ENCODE peak calls at places on chromosomes 13 and 19, in ten cellular contexts. T is RPMI7951, N is GM03348, F is astrocyte, Y is psoas muscle, C is substantia nigra, Z is GM10248, S is mammary epithelial cell, D is T-cell, B is breast epithelium. A is an unnamed sample.

GRCh38 chr19:51271015-51271600 is 20.2 kb downstream of the SIGLECL1 start:
- DNase-seq in Y (no peak), T (peak), N (no peak), D (no peak), Z (no peak), C (no peak), S (no peak), B (no peak), F (no peak), A (no peak)

GRCh38 chr19:30340724-30341595 is 31.2 kb upstream of the ZNF536 start:
- DNase-seq in D (no peak), C (no peak), S (no peak), T (no peak), F (no peak), Y (no peak), N (peak), Z (no peak), B (no peak), A (no peak)

GRCh38 chr13:90008707-90009149 is 1338.8 kb upstream of the MIR17HG start:
- DNase-seq in S (no peak), Z (no peak), Y (no peak), D (no peak), N (no peak), C (no peak), F (no peak), T (no peak), B (no peak), A (no peak)

GRCh38 chr13:99959538-99960230 is 11.9 kb downstream of the ZIC5 start:
- DNase-seq in T (no peak), N (no peak), Y (no peak), D (no peak), F (no peak), C (no peak), S (peak), B (no peak), Z (no peak), A (no peak)

GRCh38 chr13:24265453-24265852 is 43.9 kb upstream of the C1QTNF9 start:
- DNase-seq in C (no peak), S (no peak), T (no peak), D (no peak), Y (no peak), B (no peak), N (no peak), F (no peak), Z (no peak), A (no peak)

GRCh38 chr19:52662631-52663030 is 24.5 kb upstream of the ZNF83 start:
- DNase-seq in Y (no peak), D (no peak), B (no peak), F (peak), S (peak), N (no peak), T (no peak), Z (no peak), C (no peak), A (peak)

GRCh38 chr19:18762125-18763023 is 28.7 kb downstream of the COMP start:
- DNase-seq in T (peak), F (peak), C (no peak), B (peak), N (no peak), Y (peak), D (no peak), Z (no peak), S (peak), A (peak)

GRCh38 chr13:110706570-110707378 is 858 bp upstream of the CARS2 start:
- DNase-seq in S (no peak), B (no peak), T (no peak), Z (no peak), D (no peak), Y (no peak), N (no peak), F (no peak), C (no peak), A (no peak)

GRCh38 chr19:32671883-32672282 is 3.1 kb downstream of the ANKRD27 start:
- DNase-seq in S (no peak), B (no peak), T (no peak), Y (peak), N (no peak), D (no peak), Z (no peak), F (peak), C (no peak), A (no peak)

A was measured in PC-3.